ENCODE peak calls at places on chromosomes 1 and 21, in six cellular contexts. D is CD8-positive, alpha-beta T cell; O is endodermal cell; T is lung; E is CD8-positive, alpha-beta memory T cell; A is osteoblast. L is an unnamed sample.

GRCh38 chr1:198651685-198652400 is 13.0 kb downstream of the PTPRC start:
- DNase-seq in O (no peak), T (no peak), D (no peak), A (no peak), E (no peak), L (no peak)

GRCh38 chr1:39178541-39179431 is 25.7 kb upstream of the MACF1 start:
- DNase-seq in O (no peak), T (no peak), A (no peak), E (no peak), D (no peak), L (no peak)

GRCh38 chr1:104780470-104781078 is 1030.9 kb downstream of the AMY1C start:
- DNase-seq in A (no peak), E (no peak), T (no peak), D (no peak), O (peak), L (no peak)

GRCh38 chr1:117061986-117062415 is 1.9 kb downstream of the TTF2 start:
- DNase-seq in E (no peak), A (peak), T (no peak), O (no peak), D (no peak), L (no peak)

GRCh38 chr1:107795994-107796393 is 169.0 kb downstream of the VAV3 start:
- DNase-seq in E (no peak), A (no peak), T (no peak), O (no peak), D (no peak), L (no peak)

GRCh38 chr1:6783221-6783620 is 2.0 kb upstream of the CAMTA1 start:
- DNase-seq in T (no peak), E (no peak), O (no peak), A (peak), D (no peak), L (no peak)

GRCh38 chr1:46285730-46286477 is 17.5 kb downstream of the LRRC41 start:
- DNase-seq in E (peak), T (no peak), A (peak), O (peak), D (peak), L (no peak)

GRCh38 chr1:150320667-150320978 is 710 bp upstream of the PRPF3 start:
- DNase-seq in T (no peak), D (no peak), A (no peak), O (no peak), E (no peak), L (no peak)

GRCh38 chr1:8347635-8348034 is 29.7 kb downstream of the SLC45A1 start:
- DNase-seq in O (no peak), D (no peak), T (no peak), A (peak), E (no peak), L (no peak)

GRCh38 chr1:230091473-230092231 is 24.6 kb downstream of the GALNT2 start:
- DNase-seq in T (no peak), E (no peak), A (no peak), O (no peak), D (no peak), L (no peak)

GRCh38 chr1:183687546-183688279 is 34.6 kb upstream of the APOBEC4 start:
- DNase-seq in E (no peak), A (no peak), T (no peak), D (no peak), O (no peak), L (no peak)

GRCh38 chr1:2934642-2935081 is 86.6 kb upstream of the ACTRT2 start:
- DNase-seq in O (no peak), T (no peak), E (no peak), D (no peak), A (peak), L (no peak)
- H3K4me3 ChIP-seq in O (no peak), T (no peak), E (no peak), D (no peak), A (no peak), L (no peak)

DNA sequence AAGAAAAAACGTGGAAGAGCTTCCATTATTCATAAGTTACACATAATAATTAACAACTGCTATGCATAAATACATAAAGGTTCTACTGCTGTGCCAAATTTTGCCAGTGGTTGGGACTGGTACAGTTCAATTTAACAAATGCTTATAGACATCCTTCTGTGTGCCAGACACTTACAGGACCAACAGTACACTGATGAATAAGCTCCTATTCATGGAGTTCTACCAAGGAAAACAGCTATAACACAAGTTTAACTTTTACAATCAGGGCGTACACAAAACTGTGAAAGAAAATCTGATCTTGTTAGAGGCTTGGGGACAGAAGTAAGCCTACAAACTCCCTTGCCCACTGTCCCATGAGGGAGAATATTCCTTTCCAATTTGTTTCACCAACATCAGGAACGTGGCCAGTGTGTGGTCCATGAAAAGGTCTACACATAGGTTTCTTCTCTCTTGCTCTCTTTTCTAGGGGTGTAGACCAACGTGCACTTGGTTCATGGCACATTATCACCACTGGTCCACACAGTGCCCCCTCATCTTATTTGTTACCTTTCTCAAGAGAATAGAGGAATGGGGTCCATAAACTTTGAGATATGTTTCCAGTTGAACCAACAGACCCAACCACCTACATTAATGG is 10.1 kb downstream of the NRIP1 start:
- DNase-seq in A (no peak), E (no peak), D (no peak), O (no peak), T (no peak), L (no peak)
- H3K4me3 ChIP-seq in A (no peak), E (no peak), D (no peak), O (no peak), T (no peak), L (no peak)

DNA sequence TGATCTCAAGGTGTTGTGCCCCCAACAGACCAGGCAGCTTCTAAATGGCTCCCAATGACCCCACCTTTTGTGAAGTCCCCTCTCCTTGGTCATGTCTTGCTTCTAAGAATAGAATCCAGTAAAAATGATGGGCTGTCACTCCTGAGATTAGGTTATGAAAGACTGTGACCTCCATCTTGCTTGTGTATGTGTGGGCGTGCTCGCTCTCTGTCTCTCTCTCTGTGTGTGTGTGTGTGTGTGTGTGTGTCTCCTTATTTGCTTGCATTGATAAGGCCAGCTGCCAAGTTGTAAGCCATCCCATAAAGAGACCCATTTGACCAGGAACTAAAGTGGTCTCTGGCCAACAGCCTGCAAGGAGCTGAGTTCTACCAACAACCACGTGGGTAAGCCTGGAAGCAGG is 22.9 kb upstream of the TMEM51 start:
- DNase-seq in D (no peak), A (no peak), O (no peak), E (no peak), T (no peak), L (no peak)
- H3K4me3 ChIP-seq in D (no peak), A (no peak), O (no peak), E (no peak), T (no peak), L (no peak)

GRCh38 chr1:246526915-246527314 is 19.8 kb upstream of the SMYD3 start:
- DNase-seq in A (no peak), O (no peak), D (no peak), T (no peak), E (no peak), L (peak)
- H3K4me3 ChIP-seq in A (no peak), O (no peak), D (no peak), T (no peak), E (no peak), L (no peak)

L was measured in right atrium auricular region.